ENCODE peak calls at places on chromosome 16, in ten cellular contexts. B is fibroblast of the conjunctiva; G is T-helper 9 cell; Y is nephron progenitor cell; N is stimulated activated CD4-positive, alpha-beta T cell treated with anti-CD3 and anti-CD28 coated beads, Interleukin-1b, Interleukin-23, amount 100 ng/mL, for 24 hours; D is CD8-positive, alpha-beta memory T cell; K is HCT116; T is left cardiac atrium; H is stimulated activated CD8-positive, alpha-beta memory T cell treated with anti-CD3 and anti-CD28 coated beads, Interleukin-15, amount 100 ng/mL, for 24 hours; P is upper lobe of right lung. C is an unnamed sample.

GRCh38 chr16:9970796-9971195 is 211.4 kb downstream of the GRIN2A start:
- DNase-seq in B (no peak), G (no peak), Y (no peak), N (no peak), D (no peak), K (no peak), T (no peak), H (no peak), P (no peak), C (no peak)

GRCh38 chr16:82439678-82440293 is 187.0 kb upstream of the CDH13 start:
- DNase-seq in B (no peak), G (no peak), Y (peak), N (no peak), D (no peak), K (peak), T (no peak), H (no peak), P (no peak), C (peak)

GRCh38 chr16:74575805-74576643 is 30.9 kb downstream of the GLG1 start:
- DNase-seq in B (no peak), G (no peak), Y (no peak), N (no peak), D (no peak), K (no peak), T (no peak), H (no peak), P (no peak), C (no peak)

GRCh38 chr16:66552288-66553143 is at the start of gene CKLF:
- DNase-seq in B (peak), G (peak), Y (peak), N (peak), D (peak), K (peak), T (peak), H (peak), P (peak), C (peak)

GRCh38 chr16:84548971-84549844 is 44.7 kb upstream of the MEAK7 start:
- DNase-seq in B (no peak), G (peak), Y (no peak), N (peak), D (peak), K (no peak), T (no peak), H (no peak), P (no peak), C (no peak)

GRCh38 chr16:27778926-27779570 is 229.1 kb downstream of the KATNIP start:
- DNase-seq in B (no peak), G (no peak), Y (no peak), N (no peak), D (no peak), K (no peak), T (no peak), H (no peak), P (no peak), C (no peak)

GRCh38 chr16:85902366-85903155 is 3.6 kb downstream of the IRF8 start:
- DNase-seq in B (no peak), G (peak), Y (peak), N (peak), D (peak), K (no peak), T (no peak), H (no peak), P (no peak), C (no peak)

GRCh38 chr16:13864689-13865088 is 55.3 kb upstream of the ERCC4 start:
- DNase-seq in B (no peak), G (no peak), Y (no peak), N (no peak), D (no peak), K (no peak), T (no peak), H (no peak), P (no peak), C (no peak)

GRCh38 chr16:51147776-51148673 is 3.0 kb downstream of the SALL1 start:
- DNase-seq in B (no peak), G (no peak), Y (no peak), N (no peak), D (no peak), K (no peak), T (no peak), H (no peak), P (no peak), C (no peak)

GRCh38 chr16:49857423-49858181 is 1.7 kb upstream of the ZNF423 start:
- DNase-seq in B (no peak), G (peak), Y (peak), N (peak), D (peak), K (peak), T (peak), H (no peak), P (peak), C (no peak)

GRCh38 chr16:85637808-85638186 is 24.7 kb downstream of the GSE1 start:
- DNase-seq in B (no peak), G (no peak), Y (no peak), N (no peak), D (no peak), K (no peak), T (peak), H (no peak), P (peak), C (no peak)

GRCh38 chr16:70470927-70471341 is 16.5 kb downstream of the FCSK start:
- DNase-seq in B (no peak), G (no peak), Y (peak), N (no peak), D (no peak), K (no peak), T (no peak), H (no peak), P (peak), C (no peak)

GRCh38 chr16:84501077-84501735 is 3.3 kb downstream of the MEAK7 start:
- DNase-seq in B (no peak), G (no peak), Y (no peak), N (no peak), D (no peak), K (peak), T (no peak), H (no peak), P (peak), C (peak)

GRCh38 chr16:87723224-87723619 is 42.6 kb downstream of the KLHDC4 start:
- DNase-seq in B (peak), G (no peak), Y (no peak), N (no peak), D (no peak), K (no peak), T (peak), H (no peak), P (peak), C (no peak)

GRCh38 chr16:83992624-83993023 is 24.6 kb downstream of the NECAB2 start:
- DNase-seq in B (peak), G (no peak), Y (no peak), N (no peak), D (no peak), K (no peak), T (peak), H (no peak), P (no peak), C (no peak)

GRCh38 chr16:50067290-50067853 is 1.6 kb downstream of the HEATR3 start:
- DNase-seq in B (peak), G (no peak), Y (peak), N (no peak), D (peak), K (peak), T (no peak), H (no peak), P (no peak), C (peak)

GRCh38 chr16:53549970-53550406 is 47.0 kb upstream of the AKTIP start:
- DNase-seq in B (peak), G (peak), Y (peak), N (peak), D (peak), K (peak), T (peak), H (peak), P (no peak), C (peak)

GRCh38 chr16:48447428-48447827 is 62.2 kb upstream of the SIAH1 start:
- DNase-seq in B (no peak), G (no peak), Y (no peak), N (no peak), D (no peak), K (no peak), T (no peak), H (no peak), P (no peak), C (no peak)

GRCh38 chr16:80014241-80014939 is 413.9 kb upstream of the MAF start:
- DNase-seq in B (no peak), G (no peak), Y (no peak), N (no peak), D (no peak), K (no peak), T (no peak), H (no peak), P (no peak), C (no peak)

GRCh38 chr16:648786-649589 is at the start of gene WDR90:
- DNase-seq in B (peak), G (peak), Y (peak), N (peak), D (peak), K (peak), T (peak), H (peak), P (peak), C (peak)

GRCh38 chr16:85055503-85056210 is 28.1 kb downstream of the KIAA0513 start:
- DNase-seq in B (peak), G (peak), Y (no peak), N (peak), D (peak), K (no peak), T (no peak), H (no peak), P (peak), C (no peak)

GRCh38 chr16:77696149-77696548 is 26.2 kb upstream of the NUDT7 start:
- DNase-seq in B (no peak), G (no peak), Y (no peak), N (no peak), D (no peak), K (no peak), T (no peak), H (no peak), P (no peak), C (no peak)

GRCh38 chr16:17467923-17468540 is 2.7 kb downstream of the XYLT1 start:
- DNase-seq in B (peak), G (peak), Y (peak), N (no peak), D (no peak), K (no peak), T (peak), H (no peak), P (peak), C (no peak)